ENCODE peak calls at places on chromosomes 1 and 21, in eight cellular contexts. U is bronchial epithelial cell; E is left lung; D is AG04450; O is astrocyte of the spinal cord; M is lower lobe of right lung; Z is thoracic aorta; F is naive thymus-derived CD4-positive, alpha-beta T cell. R is an unnamed sample.

GRCh38 chr1:115832651-115833050 is 8.3 kb downstream of the NHLH2 start:
- DNase-seq in U (no peak), O (no peak), M (no peak), F (no peak), E (no peak), D (no peak), Z (no peak), R (no peak)

GRCh38 chr1:215479567-215479966 is 87.5 kb upstream of the KCTD3 start:
- DNase-seq in M (no peak), U (no peak), O (no peak), F (no peak), Z (no peak), D (no peak), E (no peak), R (no peak)

GRCh38 chr21:32888971-32889370 is 117.4 kb upstream of the PAXBP1 start:
- DNase-seq in F (no peak), U (no peak), E (no peak), D (no peak), O (no peak), Z (no peak), M (no peak), R (no peak)

GRCh38 chr1:226964611-226965486 is 24.8 kb downstream of the COQ8A start:
- DNase-seq in M (no peak), U (no peak), D (no peak), Z (no peak), E (no peak), F (no peak), O (no peak), R (no peak)

GRCh38 chr1:46166521-46167462 is 8.1 kb upstream of the TSPAN1 start:
- DNase-seq in F (peak), Z (no peak), U (no peak), O (no peak), M (peak), D (no peak), E (peak), R (peak)

GRCh38 chr1:18634276-18634675 is 3.6 kb downstream of the PAX7 start:
- DNase-seq in E (no peak), M (no peak), F (no peak), U (no peak), D (no peak), O (no peak), Z (no peak), R (no peak)

GRCh38 chr1:181423301-181423918 is 59.9 kb upstream of the CACNA1E start:
- DNase-seq in D (no peak), M (no peak), Z (no peak), U (peak), O (peak), F (no peak), E (no peak), R (no peak)

GRCh38 chr1:156931553-156931952 is 11.1 kb downstream of the LRRC71 start:
- DNase-seq in Z (no peak), D (no peak), O (peak), M (no peak), U (no peak), F (no peak), E (no peak), R (no peak)

GRCh38 chr1:156089704-156090103 is 7.4 kb upstream of the MEX3A start:
- DNase-seq in E (no peak), D (no peak), M (no peak), O (no peak), F (no peak), U (no peak), Z (no peak), R (no peak)

GRCh38 chr1:239389703-239390102 is 3.3 kb downstream of the CHRM3 start:
- DNase-seq in Z (no peak), U (no peak), O (no peak), E (no peak), F (no peak), D (no peak), M (no peak), R (no peak)

GRCh38 chr1:36085126-36085525 is 1.2 kb downstream of the TEKT2 start:
- DNase-seq in Z (no peak), E (peak), D (no peak), M (no peak), O (no peak), U (no peak), F (no peak), R (no peak)

GRCh38 chr1:108149796-108150467 is 50.2 kb downstream of the SLC25A24 start:
- DNase-seq in M (no peak), U (no peak), D (no peak), F (no peak), O (no peak), Z (no peak), E (no peak), R (no peak)

GRCh38 chr21:15495965-15496364 is 233.8 kb upstream of the USP25 start:
- DNase-seq in D (no peak), F (no peak), U (peak), M (no peak), Z (no peak), O (peak), E (no peak), R (no peak)

GRCh38 chr1:162899422-162900168 is 38.6 kb upstream of the CCDC190 start:
- DNase-seq in D (peak), O (peak), F (no peak), M (no peak), Z (no peak), U (peak), E (no peak), R (no peak)

GRCh38 chr1:31503581-31503980 is 72.7 kb upstream of the TINAGL1 start:
- DNase-seq in F (no peak), U (no peak), Z (no peak), D (no peak), E (no peak), M (no peak), O (no peak), R (no peak)

GRCh38 chr21:16159213-16159970 is 429.6 kb downstream of the USP25 start:
- DNase-seq in D (peak), F (no peak), E (no peak), O (peak), Z (no peak), U (peak), M (no peak), R (no peak)

GRCh38 chr1:176949033-176949662 is 215.4 kb downstream of the ASTN1 start:
- DNase-seq in E (peak), M (peak), D (no peak), F (no peak), O (peak), U (peak), Z (no peak), R (no peak)

GRCh38 chr1:46450160-46450517 is 39.5 kb upstream of the DMBX1 start:
- DNase-seq in F (no peak), O (no peak), U (no peak), D (no peak), E (no peak), M (no peak), Z (no peak), R (no peak)

GRCh38 chr1:53480678-53481077 is 21.5 kb downstream of the DMRTB1 start:
- DNase-seq in Z (no peak), U (no peak), M (no peak), F (no peak), E (no peak), D (no peak), O (no peak), R (no peak)

GRCh38 chr1:21100496-21100895 is 76.2 kb downstream of the EIF4G3 start:
- DNase-seq in E (no peak), M (no peak), O (no peak), D (no peak), U (no peak), Z (no peak), F (no peak), R (no peak)

GRCh38 chr1:200379940-200380588 is 29.8 kb downstream of the ZNF281 start:
- DNase-seq in Z (no peak), E (no peak), D (no peak), U (no peak), M (no peak), O (no peak), F (no peak), R (no peak)

GRCh38 chr1:57423135-57424131 is at the start of gene DAB1:
- DNase-seq in U (no peak), O (no peak), Z (no peak), F (no peak), M (no peak), E (peak), D (no peak), R (no peak)

GRCh38 chr1:176241385-176242015 is 34.4 kb upstream of the COP1 start:
- DNase-seq in F (no peak), M (no peak), U (peak), O (peak), E (no peak), Z (no peak), D (peak), R (no peak)

GRCh38 chr1:229557913-229558414 is 543 bp downstream of the ABCB10 start:
- DNase-seq in D (no peak), U (no peak), E (peak), O (no peak), M (peak), F (peak), Z (no peak), R (peak)

GRCh38 chr1:100353073-100353801 is 931 bp downstream of the CDC14A start:
- DNase-seq in D (no peak), E (peak), U (no peak), F (peak), M (peak), O (no peak), Z (no peak), R (no peak)

GRCh38 chr1:170768929-170769328 is 105.0 kb downstream of the PRRX1 start:
- DNase-seq in U (no peak), M (no peak), Z (no peak), D (no peak), E (no peak), O (no peak), F (no peak), R (no peak)

GRCh38 chr1:214990619-214991018 is 91.9 kb upstream of the KCNK2 start:
- DNase-seq in F (no peak), U (peak), D (peak), O (peak), E (no peak), Z (no peak), M (no peak), R (no peak)

GRCh38 chr1:3673381-3674099 is 21.2 kb downstream of the TP73 start:
- DNase-seq in E (peak), Z (no peak), F (no peak), U (no peak), M (peak), D (no peak), O (no peak), R (no peak)

GRCh38 chr1:92029241-92029922 is 403 bp upstream of the EPHX4 start:
- DNase-seq in M (no peak), D (no peak), Z (no peak), E (no peak), O (no peak), U (no peak), F (no peak), R (no peak)

GRCh38 chr1:67190410-67190809 is 24.2 kb downstream of the IL23R start:
- DNase-seq in D (no peak), F (no peak), O (no peak), M (no peak), Z (no peak), E (no peak), U (no peak), R (no peak)

DNA sequence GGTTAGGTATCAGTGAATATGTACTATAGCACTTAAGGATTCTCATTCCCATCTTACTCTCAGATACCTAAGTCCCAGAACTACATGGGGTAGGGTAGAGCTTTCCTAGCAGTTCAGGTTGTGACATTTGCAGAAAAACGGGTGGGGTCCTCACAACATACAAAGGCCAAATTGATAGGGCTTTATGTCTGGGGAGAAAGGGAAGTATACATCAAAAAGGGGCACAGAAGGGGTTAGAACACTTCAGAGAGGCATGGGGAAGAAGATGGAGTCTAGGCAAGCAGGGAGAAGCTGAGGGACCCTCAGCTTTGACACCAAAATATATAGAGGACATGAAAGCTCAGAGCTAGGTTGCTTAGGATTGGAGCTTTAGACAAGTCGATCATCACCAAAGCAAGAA is 3.6 kb downstream of the UROD start:
- DNase-seq in F (no peak), M (no peak), E (no peak), D (no peak), U (no peak), Z (no peak), O (no peak), R (no peak)
- H3K4me3 ChIP-seq in F (no peak), M (no peak), E (no peak), D (no peak), U (no peak), Z (no peak), O (no peak), R (no peak)

DNA sequence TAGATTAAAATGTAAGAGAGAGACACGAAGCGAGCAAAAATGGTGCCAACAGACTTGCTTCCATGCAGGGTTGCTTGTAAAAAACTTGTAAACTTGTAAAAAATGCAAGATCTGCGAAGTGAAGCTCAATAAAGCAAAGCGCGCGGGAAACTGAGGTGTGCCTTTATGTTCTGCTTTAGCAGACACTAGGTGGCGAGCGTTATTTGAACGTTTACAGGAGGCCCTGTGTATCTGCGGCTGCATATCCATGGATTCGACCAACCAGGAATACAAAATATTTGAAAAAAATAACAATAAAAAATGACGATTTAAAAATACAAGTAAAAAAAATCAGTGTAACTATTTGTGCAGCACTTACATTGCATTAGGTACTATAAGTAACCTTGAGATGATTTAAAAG is 1.5 kb downstream of the UBE2G2 start:
- DNase-seq in Z (no peak), E (no peak), M (no peak), U (peak), F (no peak), O (peak), D (no peak), R (no peak)
- H3K4me3 ChIP-seq in Z (peak), E (peak), M (peak), U (no peak), F (no peak), O (no peak), D (peak), R (no peak)

GRCh38 chr21:34642211-34643075 is 26.4 kb upstream of the CLIC6 start:
- DNase-seq in U (peak), Z (no peak), O (peak), M (no peak), E (no peak), D (no peak), F (no peak), R (no peak)

GRCh38 chr21:34636961-34637360 is 22.0 kb upstream of the RCAN1 start:
- DNase-seq in Z (no peak), U (no peak), E (no peak), M (no peak), F (no peak), O (no peak), D (no peak), R (no peak)

GRCh38 chr21:34640858-34641257 is 25.9 kb upstream of the RCAN1 start:
- DNase-seq in O (peak), U (peak), M (no peak), D (peak), Z (no peak), F (no peak), E (no peak), R (no peak)

GRCh38 chr21:34639250-34639649 is 24.3 kb upstream of the RCAN1 start:
- DNase-seq in O (no peak), U (no peak), F (no peak), D (no peak), M (no peak), Z (no peak), E (no peak), R (no peak)

DNA sequence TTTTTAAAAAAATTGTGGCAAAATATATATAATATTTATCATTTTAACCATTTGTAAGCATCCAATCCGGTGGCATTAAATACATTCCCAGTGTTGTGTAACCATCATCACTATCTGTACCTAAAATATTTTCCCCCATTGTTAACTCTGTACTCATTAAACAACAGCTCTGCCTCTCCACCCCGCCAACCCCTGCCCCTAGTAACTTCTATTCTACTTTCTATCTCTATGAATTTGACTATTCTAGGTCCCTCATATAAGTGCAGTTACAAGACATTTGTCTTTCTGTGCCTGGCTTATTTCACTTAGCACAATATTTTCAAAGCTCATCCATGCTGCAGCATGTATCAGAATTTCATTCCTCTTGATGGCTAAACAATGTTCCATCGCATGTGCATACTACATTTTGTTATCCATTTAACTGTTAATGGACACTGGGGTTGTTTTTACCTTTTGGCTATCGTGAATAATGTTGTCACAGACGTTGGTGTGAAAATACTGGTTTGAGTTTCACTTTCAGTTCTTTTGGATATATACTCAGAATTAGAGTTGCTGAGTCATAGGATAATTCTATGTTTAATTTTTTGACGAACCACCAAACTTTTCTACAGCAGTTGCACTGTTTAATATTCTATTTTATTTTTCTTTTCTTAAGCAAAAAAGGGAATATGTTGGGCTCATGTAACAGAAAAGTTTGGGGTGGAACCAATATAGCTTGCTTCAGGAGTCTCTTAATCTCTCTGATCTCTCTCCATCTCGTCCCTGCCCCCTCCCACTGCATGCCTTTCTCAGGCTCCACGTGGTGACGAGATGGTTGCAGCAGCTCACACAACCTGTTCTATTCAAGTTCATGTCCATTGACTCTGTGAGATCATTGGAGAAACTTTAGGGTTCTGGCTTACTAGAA is 25.2 kb upstream of the RCAN1 start:
- DNase-seq in E (no peak), M (no peak), O (peak), D (no peak), F (no peak), Z (no peak), U (no peak), R (no peak)
- H3K4me3 ChIP-seq in E (peak), M (peak), O (no peak), D (no peak), F (no peak), Z (peak), U (no peak), R (peak)

DNA sequence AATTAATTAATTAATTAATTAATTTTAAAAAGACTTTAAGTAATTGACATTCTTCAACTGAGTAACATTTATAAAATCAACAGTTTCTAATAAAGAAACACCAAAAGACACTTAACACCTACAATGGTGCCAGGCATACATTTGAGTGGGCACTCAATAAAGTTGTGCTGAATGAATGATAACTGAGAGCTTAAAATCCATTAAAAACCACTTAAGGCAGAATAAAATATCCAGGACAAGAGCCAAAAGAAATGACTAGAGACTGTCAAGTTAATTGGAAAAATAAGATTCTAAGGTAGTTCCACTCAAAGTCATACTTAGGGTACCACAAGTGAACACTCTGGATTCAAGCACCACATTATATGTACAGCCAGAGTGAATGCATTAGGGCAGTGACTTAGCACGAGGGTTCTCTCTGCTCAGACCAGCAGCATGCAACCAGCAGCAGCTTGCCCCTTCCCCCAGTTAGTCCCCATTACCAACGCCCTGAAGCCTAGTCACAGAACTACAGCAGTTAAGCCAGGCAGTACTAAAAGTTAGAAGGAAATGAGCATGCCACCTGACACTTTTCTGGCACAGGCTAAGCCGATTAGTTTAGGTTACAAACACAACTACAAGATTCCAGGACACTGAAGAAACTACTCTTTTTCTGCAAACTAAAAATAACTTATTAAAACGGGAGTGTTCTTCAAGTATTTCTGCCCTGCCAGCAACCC is 46.5 kb downstream of the LUZP1 start:
- DNase-seq in M (no peak), U (peak), O (peak), Z (no peak), E (no peak), D (no peak), F (no peak), R (no peak)
- H3K4me3 ChIP-seq in M (no peak), U (no peak), O (no peak), Z (peak), E (no peak), D (no peak), F (no peak), R (no peak)

R was measured in effector memory CD4-positive, alpha-beta T cell.